ENCODE peak calls at places on chromosomes 3 and 15, in six cellular contexts. B, D, Z, N, L and C are unnamed samples.
A peak's percentile ranks its signal among the peaks of the same experiment; 100 is the strongest.

GRCh38 chr3:111541911-111542483 is at the start of gene CD96:
- DNase-seq in L (peak; percentile 5), B (no peak), N (peak; percentile 43), Z (no peak), D (no peak), C (no peak)

GRCh38 chr15:83848315-83849050 is 194.6 kb downstream of the ADAMTSL3 start:
- DNase-seq in L (peak; percentile 85), D (peak; percentile 55), Z (no peak), B (no peak), N (no peak), C (no peak)

GRCh38 chr15:74421302-74422245 is 12.2 kb downstream of the SEMA7A start:
- DNase-seq in N (no peak), Z (no peak), D (no peak), L (no peak), B (no peak), C (no peak)

GRCh38 chr3:101036213-101036618 is 43.0 kb upstream of the ABI3BP start:
- DNase-seq in L (peak; percentile 90), N (no peak), Z (no peak), D (peak; percentile 79), B (no peak), C (peak; percentile 97)

GRCh38 chr3:182509844-182510460 is 283.4 kb upstream of the ATP11B start:
- DNase-seq in L (no peak), N (no peak), D (no peak), Z (no peak), B (no peak), C (no peak)

GRCh38 chr3:148078659-148079058 is 619.0 kb upstream of the AGTR1 start:
- DNase-seq in L (peak; percentile 18), N (no peak), D (no peak), Z (no peak), B (no peak), C (no peak)

GRCh38 chr3:20310629-20311028 is 124.6 kb upstream of the SGO1 start:
- DNase-seq in B (no peak), N (no peak), D (no peak), L (no peak), Z (no peak), C (no peak)

GRCh38 chr3:19899264-19899663 is 34.8 kb downstream of the EFHB start:
- DNase-seq in D (no peak), Z (no peak), L (no peak), B (no peak), N (no peak), C (no peak)

GRCh38 chr15:39300451-39301153 is 280.3 kb upstream of the THBS1 start:
- DNase-seq in B (no peak), L (peak; percentile 84), Z (no peak), N (no peak), D (peak; percentile 45), C (peak; percentile 73)

GRCh38 chr3:3800685-3801509 is 1.7 kb downstream of the LRRN1 start:
- DNase-seq in L (peak; percentile 3), D (peak; percentile 25), N (no peak), B (no peak), Z (no peak), C (no peak)

GRCh38 chr3:127848131-127849129 is 26.1 kb upstream of the MGLL start:
- DNase-seq in B (peak; percentile 15), Z (no peak), D (peak; percentile 48), L (peak; percentile 30), N (no peak), C (peak; percentile 48)

GRCh38 chr15:37536967-37537624 is 397.3 kb upstream of the TMCO5A start:
- DNase-seq in L (no peak), D (no peak), B (no peak), N (no peak), Z (no peak), C (no peak)

GRCh38 chr3:49930922-49931321 is 1.3 kb upstream of the MON1A start:
- DNase-seq in L (no peak), N (no peak), Z (no peak), B (peak; percentile 15), D (no peak), C (no peak)